ENCODE peak calls at places on chromosomes 3 and 15, in seven cellular contexts. S, B, L, R, Z, H and A are unnamed samples.

GRCh38 chr15:79602731-79603130 is 170.6 kb downstream of the MINAR1 start:
- DNase-seq in S (no peak), B (no peak), L (no peak), R (no peak), Z (no peak), H (no peak), A (no peak)

GRCh38 chr3:66153961-66154923 is 66.6 kb upstream of the SLC25A26 start:
- DNase-seq in S (no peak), B (no peak), L (no peak), R (no peak), Z (no peak), H (peak; percentile 35), A (no peak)

GRCh38 chr3:21979706-21980105 is 228.7 kb upstream of the ZNF385D start:
- DNase-seq in S (no peak), B (no peak), L (no peak), R (no peak), Z (no peak), H (peak; percentile 60), A (no peak)

GRCh38 chr15:98668566-98669308 is 20.4 kb downstream of the IGF1R start:
- DNase-seq in S (no peak), B (no peak), L (no peak), R (no peak), Z (peak; percentile 25), H (peak; percentile 80), A (no peak)

GRCh38 chr3:50749822-50750221 is 75.1 kb downstream of the DOCK3 start:
- DNase-seq in S (no peak), B (no peak), L (no peak), R (no peak), Z (no peak), H (no peak), A (no peak)

GRCh38 chr3:114803042-114803695 is 343.9 kb downstream of the ZBTB20 start:
- DNase-seq in S (no peak), B (no peak), L (no peak), R (no peak), Z (no peak), H (no peak), A (no peak)

GRCh38 chr3:184805351-184806038 is 6.5 kb upstream of the VPS8 start:
- DNase-seq in S (no peak), B (no peak), L (no peak), R (peak; percentile 47), Z (no peak), H (no peak), A (no peak)

GRCh38 chr3:191792580-191792979 is 331.6 kb downstream of the PYDC2 start:
- DNase-seq in S (no peak), B (no peak), L (no peak), R (no peak), Z (no peak), H (no peak), A (no peak)

GRCh38 chr3:43688245-43688650 is 2.5 kb upstream of the ABHD5 start:
- DNase-seq in S (no peak), B (no peak), L (no peak), R (no peak), Z (no peak), H (no peak), A (no peak)

GRCh38 chr3:98005438-98005837 is 29.7 kb downstream of the GABRR3 start:
- DNase-seq in S (no peak), B (no peak), L (no peak), R (no peak), Z (no peak), H (no peak), A (no peak)

GRCh38 chr3:47355010-47355409 is 25.8 kb upstream of the PTPN23 start:
- DNase-seq in S (no peak), B (no peak), L (no peak), R (no peak), Z (no peak), H (no peak), A (no peak)

GRCh38 chr3:140942221-140943104 is 827 bp downstream of the SLC25A36 start:
- DNase-seq in S (no peak), B (peak; percentile 62), L (no peak), R (peak; percentile 41), Z (peak; percentile 66), H (peak; percentile 56), A (peak; percentile 67)

GRCh38 chr3:111739241-111739952 is 119.7 kb upstream of the PHLDB2 start:
- DNase-seq in S (no peak), B (no peak), L (no peak), R (peak; percentile 69), Z (no peak), H (peak; percentile 88), A (no peak)